ENCODE peak calls at places on chromosomes 6 and 20, in eight cellular contexts. V, A, F, C, U, B, R and D are unnamed samples.

GRCh38 chr20:47392015-47392720 is 35.7 kb upstream of the ZMYND8 start:
- DNase-seq in V (peak; percentile 99), A (peak; percentile 57), F (no peak), C (peak; percentile 36), U (no peak), B (no peak), R (peak; percentile 81), D (no peak)

GRCh38 chr20:46946796-46947195 is 52.2 kb downstream of the EYA2 start:
- DNase-seq in V (peak; percentile 22), A (no peak), F (no peak), C (no peak), U (no peak), B (no peak), R (no peak), D (no peak)

GRCh38 chr6:29631860-29632731 is 887 bp downstream of the GABBR1 start:
- DNase-seq in V (peak; percentile 51), A (peak; percentile 49), F (peak; percentile 62), C (peak; percentile 67), U (peak; percentile 84), B (peak; percentile 72), R (no peak), D (peak; percentile 69)

GRCh38 chr6:37047421-37047931 is 42.0 kb downstream of the FGD2 start:
- DNase-seq in V (no peak), A (no peak), F (no peak), C (no peak), U (no peak), B (no peak), R (no peak), D (no peak)

GRCh38 chr6:123570813-123571684 is 65.7 kb downstream of the TRDN start:
- DNase-seq in V (no peak), A (no peak), F (no peak), C (no peak), U (no peak), B (no peak), R (no peak), D (no peak)

GRCh38 chr6:143677891-143678737 is at the start of gene PHACTR2:
- DNase-seq in V (peak; percentile 87), A (peak; percentile 31), F (peak; percentile 86), C (peak; percentile 48), U (peak; percentile 75), B (peak; percentile 84), R (no peak), D (peak; percentile 66)

GRCh38 chr6:140979642-140980091 is 1153.1 kb upstream of the GJE1 start:
- DNase-seq in V (peak; percentile 97), A (no peak), F (peak; percentile 8), C (no peak), U (peak; percentile 32), B (no peak), R (no peak), D (no peak)

GRCh38 chr6:26240981-26241770 is 123.8 kb upstream of the BTN3A2 start:
- DNase-seq in V (peak; percentile 87), A (peak; percentile 69), F (peak; percentile 17), C (no peak), U (no peak), B (no peak), R (peak; percentile 69), D (no peak)

GRCh38 chr20:3887870-3888614 is 1.1 kb upstream of the PANK2 start:
- DNase-seq in V (no peak), A (no peak), F (peak; percentile 32), C (no peak), U (peak; percentile 47), B (no peak), R (peak; percentile 37), D (peak; percentile 25)

GRCh38 chr6:74731921-74732320 is 473.9 kb downstream of the COL12A1 start:
- DNase-seq in V (peak; percentile 82), A (no peak), F (no peak), C (no peak), U (no peak), B (no peak), R (no peak), D (no peak)

GRCh38 chr6:39225946-39226437 is 3.3 kb downstream of the KCNK5 start:
- DNase-seq in V (no peak), A (no peak), F (no peak), C (no peak), U (no peak), B (no peak), R (peak; percentile 36), D (no peak)

GRCh38 chr20:35306931-35307517 is 14.8 kb upstream of the FAM83C start:
- DNase-seq in V (peak; percentile 88), A (no peak), F (peak; percentile 37), C (no peak), U (no peak), B (peak; percentile 62), R (peak; percentile 27), D (peak; percentile 64)

GRCh38 chr20:24465730-24466129 is 3.7 kb upstream of the SYNDIG1 start:
- DNase-seq in V (peak; percentile 3), A (no peak), F (peak; percentile 72), C (no peak), U (no peak), B (no peak), R (no peak), D (no peak)

GRCh38 chr6:32972353-32973143 is 4.2 kb downstream of the BRD2 start:
- DNase-seq in V (no peak), A (no peak), F (no peak), C (no peak), U (no peak), B (no peak), R (peak; percentile 61), D (peak; percentile 51)

GRCh38 chr6:149129401-149130077 is 188.0 kb upstream of the TAB2 start:
- DNase-seq in V (peak; percentile 84), A (no peak), F (no peak), C (no peak), U (no peak), B (no peak), R (peak; percentile 12), D (no peak)

GRCh38 chr6:95548188-95548837 is 29.0 kb upstream of the MANEA start:
- DNase-seq in V (no peak), A (no peak), F (no peak), C (no peak), U (no peak), B (no peak), R (no peak), D (no peak)

GRCh38 chr20:56440346-56441007 is 27.9 kb upstream of the RTF2 start:
- DNase-seq in V (no peak), A (no peak), F (no peak), C (peak; percentile 64), U (no peak), B (no peak), R (peak; percentile 81), D (peak; percentile 18)

GRCh38 chr6:161922631-161923119 is 648.8 kb upstream of the AGPAT4 start:
- DNase-seq in V (peak; percentile 51), A (no peak), F (peak; percentile 22), C (no peak), U (no peak), B (peak; percentile 31), R (peak; percentile 40), D (peak; percentile 67)
- TF ChIP-seq CTCF in V (no peak), A (peak; percentile 3), F (peak; percentile 41), C (no peak), U (no peak), B (peak; percentile 40), R (peak; percentile 14), D (peak; percentile 42)

DNA sequence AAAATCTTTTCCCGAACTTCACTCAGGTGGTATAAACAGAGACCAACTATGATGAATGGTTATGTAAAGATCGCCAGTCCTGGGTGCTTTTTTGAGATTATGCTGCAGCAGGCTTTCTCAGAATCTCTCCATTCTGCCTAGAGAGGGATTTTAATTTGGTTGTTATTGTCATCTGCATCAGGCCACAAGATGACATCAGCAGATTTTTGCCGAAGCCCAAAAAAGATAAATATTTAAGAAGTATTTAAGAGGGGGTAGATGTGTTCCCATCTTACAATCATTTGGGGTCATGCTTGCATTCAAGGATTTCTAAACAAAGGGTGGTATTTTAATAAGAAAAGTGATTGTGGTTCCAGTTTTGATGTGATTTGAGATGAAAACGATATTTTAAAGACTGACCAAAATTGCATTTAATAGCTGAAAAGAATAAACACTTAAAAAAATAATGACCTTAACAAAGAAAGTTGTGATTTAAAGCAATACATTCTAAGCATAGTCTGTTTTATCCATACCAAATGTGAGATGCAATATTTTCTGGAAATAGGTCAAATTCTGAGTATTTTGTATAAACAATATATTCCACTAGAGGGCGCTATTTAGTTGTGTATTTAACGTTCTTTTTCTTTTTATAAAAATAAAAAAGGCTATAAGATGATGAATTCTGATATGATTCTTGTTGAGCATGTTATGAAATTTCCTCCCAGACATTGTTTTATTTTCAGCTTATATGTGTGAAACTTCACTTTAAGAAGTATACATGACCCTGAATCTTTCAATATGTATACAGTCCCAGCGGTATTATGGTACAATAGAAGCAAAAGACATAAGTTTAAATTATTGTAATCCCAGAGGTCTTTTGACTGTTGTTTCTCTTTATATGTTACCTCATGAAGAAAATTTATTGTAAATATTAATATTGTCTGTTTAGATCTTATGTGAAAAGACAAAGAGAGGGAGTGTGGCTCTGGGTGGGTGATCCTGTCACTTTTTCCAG is 51.0 kb upstream of the ZFP64 start:
- DNase-seq in V (peak; percentile 37), A (no peak), F (no peak), C (peak; percentile 31), U (no peak), B (no peak), R (no peak), D (no peak)
- TF ChIP-seq CTCF in V (peak; percentile 16), A (peak; percentile 20), F (peak; percentile 75), C (peak; percentile 43), U (peak; percentile 9), B (peak; percentile 76), R (peak; percentile 20), D (peak; percentile 73)

GRCh38 chr20:62401331-62401779 is 5.7 kb downstream of the CABLES2 start:
- DNase-seq in V (no peak), A (no peak), F (no peak), C (no peak), U (no peak), B (peak; percentile 53), R (no peak), D (no peak)
- TF ChIP-seq CTCF in V (no peak), A (no peak), F (no peak), C (no peak), U (no peak), B (peak; percentile 42), R (no peak), D (no peak)

DNA sequence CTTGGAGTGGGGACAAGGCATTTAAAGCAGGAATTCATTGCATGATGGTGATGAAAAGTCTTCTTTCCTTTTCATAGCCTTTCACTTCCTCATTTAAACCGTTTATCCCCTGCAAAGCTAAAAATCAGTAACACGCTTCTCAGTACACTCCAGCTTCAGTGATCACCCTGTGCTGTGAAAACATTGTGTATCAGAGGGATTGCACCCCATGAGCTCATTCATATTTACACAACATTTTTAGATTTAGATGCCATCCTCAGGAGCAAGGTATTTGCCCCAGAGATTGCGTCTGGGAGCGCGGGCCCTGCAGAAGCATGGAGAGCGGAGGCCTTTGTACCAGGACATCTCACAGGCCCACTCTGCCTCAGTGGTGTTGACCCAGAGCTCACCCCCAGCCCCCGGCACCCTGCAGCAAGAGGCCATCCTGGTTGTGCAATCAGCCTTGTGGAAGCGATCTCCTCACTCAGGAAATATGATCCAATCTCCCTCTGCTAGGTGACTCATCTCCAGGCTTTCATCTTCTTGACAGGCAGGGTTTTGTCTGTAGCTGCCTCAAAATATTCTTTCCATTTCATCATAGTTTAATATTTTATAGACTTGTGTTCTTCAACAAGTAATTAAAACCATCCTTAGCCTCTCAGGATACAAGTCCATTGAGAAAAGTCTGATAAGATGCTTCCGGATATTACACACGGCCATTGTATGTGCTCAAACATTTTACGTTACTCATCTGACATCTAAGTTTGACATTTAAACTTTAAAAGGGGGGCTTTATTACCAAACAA is 38.9 kb upstream of the THBS2 start:
- DNase-seq in V (peak; percentile 94), A (no peak), F (no peak), C (no peak), U (peak; percentile 90), B (no peak), R (no peak), D (no peak)
- TF ChIP-seq CTCF in V (no peak), A (no peak), F (no peak), C (no peak), U (no peak), B (no peak), R (no peak), D (no peak)